ENCODE peak calls at places on chromosomes 6 and 20, in five cellular contexts. R is IMR-90, X is neuronal stem cell, N is mesenchymal stem cell, W is H9. G is an unnamed sample.

GRCh38 chr6:52529311-52529710 is 47.5 kb downstream of the TRAM2 start:
- DNase-seq in R (no peak), X (no peak), N (no peak), W (no peak), G (no peak)

GRCh38 chr6:2229039-2229438 is 16.4 kb downstream of the GMDS start:
- DNase-seq in R (no peak), X (no peak), N (no peak), W (no peak), G (no peak)

GRCh38 chr6:137045221-137045789 is 540 bp upstream of the IL20RA start:
- DNase-seq in R (no peak), X (no peak), N (no peak), W (no peak), G (no peak)

GRCh38 chr6:132020138-132020551 is 69.0 kb upstream of the CCN2 start:
- DNase-seq in R (peak; percentile 13), X (no peak), N (no peak), W (no peak), G (no peak)

GRCh38 chr6:143733500-143733899 is 55.7 kb downstream of the PHACTR2 start:
- DNase-seq in R (no peak), X (no peak), N (no peak), W (no peak), G (no peak)

GRCh38 chr6:81766482-81767069 is 14.1 kb upstream of the TENT5A start:
- DNase-seq in R (peak; percentile 93), X (no peak), N (peak; percentile 95), W (no peak), G (peak; percentile 49)

GRCh38 chr6:75855047-75855446 is 106.0 kb downstream of the MYO6 start:
- DNase-seq in R (peak; percentile 77), X (peak; percentile 37), N (peak; percentile 64), W (no peak), G (peak; percentile 69)

GRCh38 chr6:169838291-169839028 is 87.0 kb downstream of the ERMARD start:
- DNase-seq in R (no peak), X (no peak), N (no peak), W (no peak), G (no peak)

GRCh38 chr20:1396264-1396663 is 3.4 kb upstream of the FKBP1A start:
- DNase-seq in R (no peak), X (no peak), N (no peak), W (no peak), G (no peak)

GRCh38 chr6:3625161-3625979 is 126.1 kb downstream of the PXDC1 start:
- DNase-seq in R (no peak), X (no peak), N (no peak), W (peak; percentile 46), G (no peak)

GRCh38 chr6:11732036-11732545 is 46.5 kb downstream of the ADTRP start:
- DNase-seq in R (peak; percentile 12), X (no peak), N (peak; percentile 67), W (no peak), G (no peak)

GRCh38 chr20:47305667-47306066 is 50.8 kb downstream of the ZMYND8 start:
- DNase-seq in R (peak; percentile 67), X (no peak), N (peak; percentile 87), W (no peak), G (no peak)

GRCh38 chr20:38985603-38986170 is 23.5 kb downstream of the DHX35 start:
- DNase-seq in R (peak; percentile 73), X (no peak), N (peak; percentile 87), W (no peak), G (no peak)

GRCh38 chr6:75528423-75528822 is 34.8 kb upstream of the FILIP1 start:
- DNase-seq in R (peak; percentile 27), X (no peak), N (peak; percentile 69), W (no peak), G (no peak)

GRCh38 chr20:61965606-61966491 is 99.8 kb downstream of the TAF4 start:
- DNase-seq in R (no peak), X (no peak), N (no peak), W (peak; percentile 71), G (peak; percentile 66)

GRCh38 chr20:2140561-2140960 is 38.9 kb downstream of the STK35 start:
- DNase-seq in R (peak; percentile 63), X (no peak), N (peak; percentile 27), W (no peak), G (no peak)

DNA sequence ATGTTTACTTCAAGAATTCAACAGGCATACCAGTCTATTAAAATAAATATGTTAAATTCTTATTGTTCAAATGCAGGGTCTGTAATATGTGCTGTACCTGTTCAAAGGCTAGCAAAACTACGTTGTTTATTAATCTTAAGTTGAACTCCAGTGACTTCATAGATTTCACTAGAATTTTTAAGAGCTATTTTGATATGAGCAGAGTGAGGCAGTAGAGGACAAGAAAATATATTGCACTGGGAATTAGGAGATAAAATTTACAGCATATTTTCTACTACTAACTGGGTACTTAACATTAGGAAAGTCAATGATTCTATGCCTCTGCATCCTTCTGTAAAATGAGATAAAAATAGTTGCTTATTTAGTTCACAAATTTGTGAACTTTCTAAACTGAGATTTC is 162.2 kb upstream of the BMP5 start:
- DNase-seq in R (no peak), X (no peak), N (no peak), W (no peak), G (no peak)
- H4K8ac ChIP-seq in R (no peak overlapping the region), X (no peak overlapping the region), N (no peak overlapping the region), W (no peak overlapping the region), G (no peak overlapping the region)

DNA sequence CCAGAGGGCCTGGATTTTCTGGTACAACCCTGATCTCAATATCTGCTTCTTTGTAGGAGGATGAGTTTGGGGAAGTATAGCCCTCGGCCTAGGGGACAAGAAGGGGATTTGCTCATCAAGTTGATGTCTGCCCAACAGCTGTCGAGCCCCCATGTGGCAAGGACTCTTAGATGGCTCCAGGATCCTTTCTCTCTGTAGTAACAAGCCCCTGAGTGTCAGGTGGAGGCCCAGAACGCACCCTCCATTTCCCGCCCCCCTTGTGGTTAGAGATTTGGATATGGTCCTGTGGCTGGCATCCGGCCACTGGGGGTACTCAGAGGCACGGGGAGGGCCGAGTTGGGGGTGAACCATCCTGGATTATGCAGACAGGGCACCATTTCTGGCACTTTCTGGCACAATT is 50.1 kb downstream of the CTCFL start:
- DNase-seq in R (no peak), X (no peak), N (no peak), W (no peak), G (no peak)
- H3K9ac ChIP-seq in R (no peak overlapping the region), X (no peak overlapping the region), N (no peak overlapping the region), W (no peak overlapping the region), G (no peak overlapping the region)

GRCh38 chr6:110352603-110353303 is 5.4 kb downstream of the METTL24 start:
- DNase-seq in R (peak; percentile 19), X (no peak), N (peak; percentile 65), W (no peak), G (no peak)

GRCh38 chr6:110355031-110355430 is 3.1 kb downstream of the METTL24 start:
- DNase-seq in R (no peak), X (peak; percentile 48), N (no peak), W (no peak), G (peak; percentile 30)

GRCh38 chr6:110355727-110356126 is 2.4 kb downstream of the METTL24 start:
- DNase-seq in R (no peak), X (no peak), N (no peak), W (peak; percentile 39), G (peak; percentile 65)

GRCh38 chr6:110351546-110351945 is 6.6 kb downstream of the METTL24 start:
- DNase-seq in R (no peak), X (no peak), N (no peak), W (no peak), G (no peak)

DNA sequence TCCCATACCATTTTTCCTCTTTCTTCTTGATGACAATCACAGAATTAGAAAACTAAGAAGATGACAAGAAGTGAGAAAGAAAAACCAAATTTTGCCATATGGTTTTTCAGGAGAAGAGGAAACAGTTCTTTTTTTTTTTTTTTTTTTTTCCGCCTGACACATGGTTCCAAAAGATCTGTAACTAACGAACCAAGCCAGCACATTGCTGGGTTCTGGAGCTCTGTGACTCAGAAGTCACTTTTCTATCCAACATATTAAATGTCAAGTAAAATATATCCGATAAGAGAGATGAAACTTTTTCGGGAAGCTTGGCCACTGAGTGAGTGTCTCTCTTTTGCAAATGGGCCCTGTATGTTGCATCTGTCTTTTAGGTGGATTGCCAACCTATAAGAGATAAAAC is 4.7 kb downstream of the METTL24 start:
- DNase-seq in R (no peak), X (no peak), N (no peak), W (no peak), G (no peak)
- H3K18ac ChIP-seq in R (no peak overlapping the region), X (no peak overlapping the region), N (no peak overlapping the region), W (no peak overlapping the region), G (no peak overlapping the region)

GRCh38 chr6:90187437-90188049 is 109.1 kb downstream of the BACH2 start:
- DNase-seq in R (no peak), X (no peak), N (peak; percentile 40), W (no peak), G (no peak)

GRCh38 chr6:90180526-90180925 is 116.1 kb downstream of the BACH2 start:
- DNase-seq in R (no peak), X (no peak), N (no peak), W (no peak), G (no peak)

GRCh38 chr6:90183587-90184333 is 112.9 kb downstream of the BACH2 start:
- DNase-seq in R (no peak), X (no peak), N (no peak), W (no peak), G (no peak)

GRCh38 chr6:90186637-90187361 is 109.8 kb downstream of the BACH2 start:
- DNase-seq in R (no peak), X (no peak), N (no peak), W (no peak), G (no peak)

DNA sequence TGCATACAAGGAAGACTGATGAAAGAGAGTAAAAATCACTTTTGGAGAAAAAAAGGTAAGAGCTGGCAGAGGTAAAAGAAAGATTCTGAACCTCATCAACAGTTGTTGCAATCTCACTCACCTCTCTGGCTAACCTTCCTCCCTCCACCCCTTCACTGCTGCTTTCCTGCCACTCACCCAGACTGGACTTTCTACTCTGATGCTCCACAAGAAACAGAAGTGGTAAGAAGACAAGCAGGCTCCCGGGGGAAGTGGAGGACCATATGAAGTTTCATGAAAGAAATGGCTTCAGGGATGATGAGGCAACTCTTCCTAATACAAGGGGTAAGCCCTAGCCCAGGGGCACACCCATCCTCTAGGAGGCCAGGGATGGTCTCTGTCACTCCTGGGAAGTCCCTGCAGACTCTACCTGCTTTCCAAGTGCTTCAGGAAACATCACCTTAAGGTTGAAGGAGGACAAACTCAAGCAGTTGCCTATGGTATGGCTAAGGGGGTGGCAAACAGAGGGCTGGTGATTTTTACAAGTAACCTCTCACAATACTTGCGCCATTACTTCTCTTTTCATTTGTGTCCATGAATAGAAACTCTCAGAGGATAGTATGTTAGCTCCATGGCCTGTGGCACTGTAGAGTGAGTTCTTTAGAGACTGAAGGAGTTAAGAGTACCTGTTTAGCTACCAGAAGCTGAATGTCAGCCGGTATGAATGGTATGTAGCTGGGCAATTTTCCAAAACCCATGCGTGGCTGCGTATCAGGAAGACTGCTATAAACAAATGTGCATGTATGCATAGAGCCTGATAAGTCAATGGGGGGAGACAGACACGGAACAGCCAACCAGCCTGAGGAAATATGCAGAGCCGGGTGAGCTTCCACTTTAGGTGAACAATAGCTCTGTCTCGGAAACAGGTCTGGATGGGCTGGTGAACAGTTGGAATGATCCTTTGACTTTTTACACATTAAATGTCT is 112.0 kb downstream of the BACH2 start:
- DNase-seq in R (peak; percentile 73), X (no peak), N (peak; percentile 33), W (no peak), G (no peak)
- H4K8ac ChIP-seq in R (peak overlapping the region; percentile 20), X (no peak overlapping the region), N (no peak overlapping the region), W (no peak overlapping the region), G (no peak overlapping the region)

GRCh38 chr6:13488015-13488895 is 855 bp upstream of the GFOD1 start:
- DNase-seq in R (peak; percentile 40), X (no peak), N (peak; percentile 79), W (peak; percentile 51), G (peak; percentile 67)
- H3K9ac ChIP-seq in R (peak overlapping the region; percentile 47), X (peak overlapping the region; percentile 63), N (peak overlapping the region; percentile 76), W (no peak overlapping the region), G (peak overlapping the region; percentile 74)

G was measured in mesendoderm.